ENCODE peak calls at places on chromosome 5, in five cellular contexts. U, V, E, Y and H are unnamed samples.
A peak's percentile ranks its signal among the peaks of the same experiment; 100 is the strongest.

GRCh38 chr5:172607213-172607793 is 33.8 kb upstream of the NEURL1B start:
- DNase-seq in U (no peak), E (no peak), Y (no peak), V (no peak), H (no peak)

GRCh38 chr5:88602584-88602983 is 280.4 kb downstream of the MEF2C start:
- DNase-seq in Y (no peak), E (no peak), V (no peak), U (no peak), H (no peak)

GRCh38 chr5:106923409-106923808 is 747.3 kb downstream of the EFNA5 start:
- DNase-seq in V (no peak), Y (no peak), E (no peak), U (no peak), H (no peak)

GRCh38 chr5:23977996-23978395 is 470.6 kb downstream of the PRDM9 start:
- DNase-seq in E (no peak), V (no peak), Y (no peak), U (no peak), H (no peak)

GRCh38 chr5:133821311-133821741 is 147.1 kb downstream of the C5orf15 start:
- DNase-seq in Y (no peak), E (no peak), U (no peak), V (no peak), H (no peak)

GRCh38 chr5:59988396-59988795 is 94.9 kb upstream of the PDE4D start:
- DNase-seq in E (no peak), V (no peak), U (no peak), Y (no peak), H (no peak)

GRCh38 chr5:157574456-157575095 is 999 bp downstream of the ADAM19 start:
- DNase-seq in U (no peak), Y (no peak), E (no peak), V (no peak), H (no peak)

GRCh38 chr5:146653560-146653959 is 137.6 kb upstream of the GPR151 start:
- DNase-seq in V (no peak), Y (no peak), U (no peak), E (no peak), H (no peak)

GRCh38 chr5:176619203-176619568 is 9.2 kb upstream of the GPRIN1 start:
- DNase-seq in U (peak; percentile 54), V (peak; percentile 76), Y (peak; percentile 73), E (peak; percentile 57), H (peak; percentile 99)

GRCh38 chr5:121725450-121725849 is 126.2 kb upstream of the FTMT start:
- DNase-seq in V (no peak), U (no peak), Y (no peak), E (no peak), H (no peak)

GRCh38 chr5:37792976-37793328 is 46.9 kb downstream of the GDNF start:
- DNase-seq in V (no peak), E (no peak), U (no peak), Y (no peak), H (no peak)

GRCh38 chr5:157998021-157998504 is 139.1 kb upstream of the CLINT1 start:
- DNase-seq in V (no peak), Y (no peak), U (no peak), E (no peak), H (no peak)

GRCh38 chr5:124580925-124581821 is 165.3 kb downstream of the ZNF608 start:
- DNase-seq in V (no peak), U (no peak), Y (peak; percentile 25), E (no peak), H (no peak)

GRCh38 chr5:150178262-150178661 is 11.6 kb upstream of the SLC6A7 start:
- DNase-seq in V (no peak), Y (no peak), E (no peak), U (no peak), H (no peak)

GRCh38 chr5:134549714-134550113 is 24.2 kb downstream of the JADE2 start:
- DNase-seq in U (no peak), Y (no peak), E (no peak), V (no peak), H (no peak)

GRCh38 chr5:148928141-148928540 is 101.7 kb downstream of the ADRB2 start:
- DNase-seq in V (no peak), Y (no peak), E (no peak), U (no peak), H (no peak)

GRCh38 chr5:10489810-10490426 is 48.2 kb downstream of the ROPN1L start:
- DNase-seq in U (no peak), E (no peak), V (no peak), Y (no peak), H (peak; percentile 38)

GRCh38 chr5:62496876-62497275 is 81.7 kb upstream of the LRRC70 start:
- DNase-seq in Y (no peak), U (no peak), E (no peak), V (no peak), H (no peak)

GRCh38 chr5:88834499-88834898 is 48.5 kb downstream of the MEF2C start:
- DNase-seq in Y (no peak), U (no peak), E (no peak), V (no peak), H (no peak)

GRCh38 chr5:174755103-174755502 is 30.7 kb downstream of the MSX2 start:
- DNase-seq in E (no peak), Y (no peak), V (no peak), U (no peak), H (no peak)

GRCh38 chr5:177123789-177124485 is 9.6 kb upstream of the NSD1 start:
- DNase-seq in V (no peak), Y (no peak), U (no peak), E (no peak), H (no peak)

GRCh38 chr5:97229196-97229595 is 46.1 kb upstream of the RIOK2 start:
- DNase-seq in Y (no peak), V (no peak), U (no peak), E (no peak), H (no peak)

GRCh38 chr5:5270958-5271605 is 131.0 kb downstream of the ADAMTS16 start:
- DNase-seq in Y (peak; percentile 50), U (no peak), V (no peak), E (no peak), H (peak; percentile 81)

GRCh38 chr5:55829956-55830355 is 21.2 kb upstream of the IL31RA start:
- DNase-seq in V (no peak), E (no peak), Y (no peak), U (no peak), H (no peak)

GRCh38 chr5:120550358-120550757 is 86.3 kb downstream of the PRR16 start:
- DNase-seq in E (no peak), Y (no peak), U (no peak), V (no peak), H (no peak)

GRCh38 chr5:45800331-45800730 is 104.2 kb upstream of the HCN1 start:
- DNase-seq in U (no peak), E (no peak), Y (no peak), V (no peak), H (peak; percentile 70)

GRCh38 chr5:141529002-141529401 is 40.1 kb downstream of the PCDHGC5 start:
- DNase-seq in V (no peak), E (no peak), U (no peak), Y (no peak), H (no peak)

GRCh38 chr5:127875235-127876021 is 172.2 kb downstream of the CCDC192 start:
- DNase-seq in V (no peak), Y (peak; percentile 51), U (no peak), E (no peak), H (peak; percentile 90)

GRCh38 chr5:127930311-127930710 is 153.3 kb upstream of the SLC12A2 start:
- DNase-seq in U (no peak), V (no peak), E (no peak), Y (no peak), H (no peak)

GRCh38 chr5:135265497-135266300 is 133.3 kb downstream of the MACROH2A1 start:
- DNase-seq in E (no peak), V (no peak), Y (no peak), U (no peak), H (no peak)

GRCh38 chr5:134545070-134545868 is 19.8 kb downstream of the JADE2 start:
- DNase-seq in E (no peak), U (no peak), V (no peak), Y (no peak), H (peak; percentile 57)

GRCh38 chr5:69217154-69217731 is 17.4 kb upstream of the CDK7 start:
- DNase-seq in U (peak; percentile 96), V (peak; percentile 93), Y (no peak), E (no peak), H (no peak)

GRCh38 chr5:119743927-119744326 is 114.6 kb downstream of the FAM170A start:
- DNase-seq in Y (peak; percentile 4), E (no peak), U (no peak), V (no peak), H (no peak)

GRCh38 chr5:131389869-131390265 is 126.0 kb downstream of the CDC42SE2 start:
- DNase-seq in U (no peak), V (no peak), Y (no peak), E (no peak), H (no peak)

GRCh38 chr5:129945031-129945430 is 40.8 kb downstream of the CHSY3 start:
- DNase-seq in Y (no peak), U (no peak), V (no peak), E (no peak), H (no peak)

GRCh38 chr5:146680846-146681585 is 165.0 kb upstream of the GPR151 start:
- DNase-seq in Y (no peak), U (no peak), E (no peak), V (no peak), H (no peak)

GRCh38 chr5:154568597-154568996 is 90.6 kb upstream of the HAND1 start:
- DNase-seq in V (no peak), E (no peak), Y (no peak), U (no peak), H (no peak)

GRCh38 chr5:53024535-53024934 is 35.4 kb downstream of the ITGA2 start:
- DNase-seq in V (no peak), E (no peak), U (no peak), Y (peak; percentile 13), H (no peak)